ENCODE peak calls at places on chromosomes 13 and 19, in six cellular contexts. V is transverse colon, D is fibroblast of pulmonary artery, C is esophagus muscularis mucosa, N is LNCaP clone FGC, G is cardiac fibroblast. P is an unnamed sample.

GRCh38 chr19:37954421-37954874 is 47.4 kb downstream of the SIPA1L3 start:
- DNase-seq in C (no peak), D (no peak), G (no peak), N (no peak), V (peak; percentile 47), P (no peak)

GRCh38 chr13:45276887-45277286 is 64.1 kb downstream of the TPT1 start:
- DNase-seq in N (no peak), D (no peak), G (no peak), V (no peak), C (no peak), P (no peak)

GRCh38 chr19:49997709-49998108 is 27.5 kb downstream of the VRK3 start:
- DNase-seq in G (peak; percentile 28), D (peak; percentile 23), V (no peak), N (no peak), C (no peak), P (peak; percentile 15)

GRCh38 chr13:75226755-75227435 is 255.1 kb downstream of the TBC1D4 start:
- DNase-seq in N (no peak), D (peak; percentile 85), C (no peak), V (no peak), G (peak; percentile 94), P (peak; percentile 94)

GRCh38 chr13:49124693-49125304 is 95.3 kb upstream of the MLNR start:
- DNase-seq in N (no peak), C (no peak), G (no peak), D (no peak), V (no peak), P (peak; percentile 19)

GRCh38 chr19:1252818-1253513 is 4.6 kb downstream of the MIDN start:
- DNase-seq in C (peak; percentile 98), V (peak; percentile 91), N (no peak), D (peak; percentile 98), G (peak; percentile 98), P (peak; percentile 97)

GRCh38 chr13:44007451-44007850 is 127.7 kb downstream of the LACC1 start:
- DNase-seq in V (no peak), N (no peak), C (no peak), G (no peak), D (no peak), P (no peak)

GRCh38 chr19:55603115-55603514 is 2.3 kb upstream of the ZNF865 start:
- DNase-seq in D (no peak), G (no peak), N (no peak), V (no peak), C (no peak), P (no peak)

GRCh38 chr13:23567792-23568480 is 2.3 kb upstream of the TNFRSF19 start:
- DNase-seq in D (no peak), C (no peak), V (no peak), N (no peak), G (no peak), P (no peak)

GRCh38 chr13:50127726-50128291 is 112.6 kb downstream of the KCNRG start:
- DNase-seq in N (no peak), C (no peak), G (no peak), D (no peak), V (no peak), P (peak; percentile 31)

GRCh38 chr13:79749985-79750551 is 269.1 kb downstream of the NDFIP2 start:
- DNase-seq in D (peak; percentile 99), C (no peak), V (peak; percentile 34), G (peak; percentile 94), N (peak; percentile 1), P (peak; percentile 99)

GRCh38 chr19:49636230-49636932 is 3.6 kb downstream of the RRAS start:
- DNase-seq in V (no peak), G (no peak), N (no peak), D (no peak), C (no peak), P (no peak)

GRCh38 chr19:13881231-13881691 is 4.3 kb downstream of the NANOS3 start:
- DNase-seq in G (no peak), C (no peak), V (no peak), D (no peak), N (no peak), P (no peak)

GRCh38 chr19:14848822-14849221 is at the start of gene OR7A10:
- DNase-seq in D (no peak), N (no peak), C (no peak), G (no peak), V (no peak), P (no peak)

GRCh38 chr13:28339419-28339818 is 155.5 kb downstream of the FLT1 start:
- DNase-seq in D (peak; percentile 42), N (no peak), C (no peak), V (no peak), G (peak; percentile 62), P (peak; percentile 28)

GRCh38 chr19:44282846-44283245 is 22.0 kb downstream of the ZNF235 start:
- DNase-seq in V (no peak), G (peak; percentile 51), N (no peak), C (no peak), D (no peak), P (peak; percentile 2)

GRCh38 chr13:39956036-39956435 is 300.6 kb downstream of the COG6 start:
- DNase-seq in G (no peak), D (no peak), V (no peak), C (no peak), N (no peak), P (no peak)

GRCh38 chr13:67299731-67300130 is 69.6 kb upstream of the PCDH9 start:
- DNase-seq in D (peak; percentile 55), G (peak; percentile 83), C (no peak), V (no peak), N (no peak), P (peak; percentile 66)

GRCh38 chr19:20964798-20965197 is 41.7 kb downstream of the ZNF85 start:
- DNase-seq in V (no peak), G (no peak), C (no peak), D (no peak), N (no peak), P (no peak)

GRCh38 chr13:29581666-29582065 is 13.8 kb downstream of the SLC7A1 start:
- DNase-seq in G (no peak), N (no peak), D (no peak), V (no peak), C (no peak), P (no peak)

GRCh38 chr19:5340637-5341447 is at the start of gene PTPRS:
- DNase-seq in D (peak; percentile 75), N (no peak), G (peak; percentile 71), C (no peak), V (peak; percentile 71), P (peak; percentile 60)

GRCh38 chr19:5341981-5342380 is 1.4 kb upstream of the PTPRS start:
- DNase-seq in G (no peak), C (no peak), V (no peak), N (no peak), D (no peak), P (no peak)

GRCh38 chr19:5341448-5341820 is 822 bp upstream of the PTPRS start:
- DNase-seq in N (no peak), C (no peak), D (no peak), G (no peak), V (no peak), P (no peak)

GRCh38 chr19:5343848-5344247 is 3.2 kb upstream of the PTPRS start:
- DNase-seq in D (peak; percentile 40), G (peak; percentile 40), C (no peak), V (no peak), N (no peak), P (peak; percentile 25)

GRCh38 chr19:5342573-5343201 is 2.1 kb upstream of the PTPRS start:
- DNase-seq in G (no peak), N (no peak), D (no peak), C (no peak), V (no peak), P (no peak)
- TF ChIP-seq CTCF in G (no peak), N (no peak), D (no peak), C (no peak), V (no peak), P (no peak)

DNA sequence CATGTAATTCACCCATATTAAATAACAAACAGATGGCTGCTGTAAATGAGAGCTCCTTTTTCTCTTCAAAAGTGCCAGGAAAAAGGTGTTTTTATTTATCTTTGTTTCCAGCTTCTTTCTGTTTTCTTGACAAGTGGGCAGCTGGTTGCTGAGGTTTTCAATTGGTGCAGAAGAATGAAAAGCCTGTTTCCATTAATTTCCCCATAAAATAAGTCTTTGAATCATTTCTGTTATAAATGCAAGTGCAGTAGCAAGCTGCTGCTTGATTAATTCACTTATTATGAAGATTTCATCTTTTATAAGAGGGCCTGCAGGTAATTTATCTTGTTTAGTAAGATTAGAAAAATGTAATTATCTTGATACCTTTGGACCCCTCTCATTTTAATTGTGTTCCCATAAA is 676.3 kb upstream of the KLHL1 start:
- DNase-seq in N (no peak), G (no peak), C (no peak), V (no peak), D (no peak), P (no peak)
- H3K4me3 ChIP-seq in N (no peak overlapping the region), G (no peak overlapping the region), C (no peak overlapping the region), V (no peak overlapping the region), D (no peak overlapping the region), P (no peak overlapping the region)

DNA sequence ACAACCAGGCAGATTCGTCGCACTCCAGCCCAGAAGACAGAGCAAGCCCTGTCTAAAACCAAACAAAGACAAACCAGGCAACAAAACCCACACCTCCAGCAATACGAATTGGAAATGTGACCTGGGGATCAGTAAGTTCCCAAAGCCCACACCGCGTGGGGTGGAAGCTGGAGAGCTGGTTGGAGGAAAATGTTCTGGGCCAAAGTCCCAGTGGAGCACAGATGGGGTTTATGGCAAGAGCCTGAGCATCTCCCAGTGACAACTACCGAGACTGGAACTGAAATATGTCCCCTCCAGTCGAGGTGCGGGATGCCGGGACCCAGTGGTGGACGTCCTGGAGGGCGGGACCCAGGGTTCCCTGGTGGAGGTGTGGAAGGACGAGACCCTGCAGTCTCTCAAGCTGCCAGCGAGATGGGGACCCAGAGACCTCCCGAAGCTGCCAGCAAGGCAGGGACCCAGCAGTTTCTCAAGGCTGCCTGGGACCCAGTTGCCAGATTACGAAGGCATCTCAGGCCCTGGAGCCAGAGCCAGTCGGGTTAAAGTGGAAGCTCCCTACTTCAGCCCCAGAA is 22.4 kb upstream of the CPAMD8 start:
- DNase-seq in C (no peak), D (no peak), V (no peak), N (no peak), G (no peak), P (no peak)
- TF ChIP-seq CTCF in C (no peak), D (no peak), V (no peak), N (no peak), G (no peak), P (no peak)

GRCh38 chr19:51573331-51573730 is 2.2 kb downstream of the ZNF175 start:
- DNase-seq in V (no peak), C (no peak), G (peak; percentile 46), D (no peak), N (no peak), P (peak; percentile 11)

GRCh38 chr19:51572908-51573307 is 1.8 kb downstream of the ZNF175 start:
- DNase-seq in C (no peak), V (no peak), D (peak; percentile 48), N (no peak), G (peak; percentile 93), P (peak; percentile 61)

GRCh38 chr19:51570962-51571575 is at the start of gene ZNF175:
- DNase-seq in G (peak; percentile 98), N (peak; percentile 95), D (peak; percentile 98), C (peak; percentile 96), V (peak; percentile 96), P (peak; percentile 97)

GRCh38 chr19:51571599-51571998 is 516 bp downstream of the ZNF175 start:
- DNase-seq in N (no peak), G (no peak), D (no peak), C (no peak), V (no peak), P (no peak)

DNA sequence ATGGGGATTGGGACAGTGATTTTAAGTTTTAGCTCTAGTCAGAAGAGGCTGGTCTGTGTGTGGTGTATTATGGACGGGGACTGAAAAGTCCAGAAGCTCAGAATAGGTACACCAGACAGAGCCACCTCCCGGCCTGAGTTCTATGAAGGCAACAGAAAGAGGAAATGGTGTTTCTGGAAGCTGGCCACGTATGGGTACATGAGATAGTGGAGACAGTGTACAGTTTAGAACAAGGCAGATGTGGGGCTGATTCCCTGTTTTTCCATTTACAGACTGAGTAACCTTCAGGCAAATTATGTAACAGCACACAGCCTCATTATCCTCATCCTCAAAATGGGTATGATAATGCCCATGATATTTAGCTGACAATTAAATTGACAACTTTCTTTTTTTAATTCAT is 1.3 kb downstream of the ZNF175 start:
- DNase-seq in N (no peak), D (no peak), C (no peak), V (no peak), G (peak; percentile 35), P (peak; percentile 16)
- H3K4me3 ChIP-seq in N (peak overlapping the region; percentile 65), D (peak overlapping the region; percentile 81), C (peak overlapping the region; percentile 58), V (peak overlapping the region; percentile 79), G (peak overlapping the region; percentile 63), P (peak overlapping the region; percentile 83)

P was measured in fibroblast of the aortic adventitia.